ENCODE peak calls at places on chromosomes 3 and 15, in five cellular contexts. T is lower lobe of right lung; P is K562; O is BE2C; E is CD8-positive, alpha-beta T cell. Q is an unnamed sample. For H3K9me3, the result is how much of the 10 kb centered on the place peaks cover.

GRCh38 chr15:68515371-68516095 is 63.3 kb upstream of the CORO2B start:
- DNase-seq in T (no peak), O (no peak), P (no peak), E (no peak), Q (no peak)

GRCh38 chr15:92438471-92438870 is 44.8 kb downstream of the ST8SIA2 start:
- DNase-seq in O (peak), P (no peak), E (no peak), T (no peak), Q (no peak)

GRCh38 chr15:23629234-23629805 is 18.3 kb downstream of the MAGEL2 start:
- DNase-seq in P (peak), E (no peak), O (no peak), T (no peak), Q (peak)

GRCh38 chr15:94456246-94456645 is 224.9 kb downstream of the MCTP2 start:
- DNase-seq in E (no peak), T (no peak), O (no peak), P (no peak), Q (no peak)

GRCh38 chr3:190378240-190378891 is 9.6 kb upstream of the CLDN16 start:
- DNase-seq in T (no peak), E (no peak), O (no peak), P (no peak), Q (no peak)

GRCh38 chr3:184783309-184783708 is 28.7 kb upstream of the VPS8 start:
- DNase-seq in O (no peak), E (no peak), P (no peak), T (no peak), Q (no peak)

GRCh38 chr3:187773233-187773962 is 28.1 kb upstream of the BCL6 start:
- DNase-seq in P (no peak), E (no peak), O (no peak), T (no peak), Q (no peak)

GRCh38 chr3:29373016-29373690 is 92.3 kb downstream of the RBMS3 start:
- DNase-seq in E (no peak), P (no peak), T (no peak), O (no peak), Q (no peak)

GRCh38 chr3:156826896-156827882 is 1.0 kb downstream of the LEKR1 start:
- DNase-seq in P (no peak), O (no peak), T (no peak), E (no peak), Q (no peak)

GRCh38 chr3:120793601-120794000 is 51.1 kb downstream of the GTF2E1 start:
- DNase-seq in T (no peak), P (no peak), O (no peak), E (no peak), Q (no peak)

GRCh38 chr15:81419304-81419943 is 45.4 kb upstream of the TMC3 start:
- DNase-seq in E (no peak), P (no peak), T (no peak), O (no peak), Q (no peak)

GRCh38 chr3:126916546-126916945 is 66.4 kb upstream of the PLXNA1 start:
- DNase-seq in T (no peak), O (no peak), E (no peak), P (no peak), Q (no peak)

GRCh38 chr3:46987485-46988401 is 8.3 kb downstream of the NBEAL2 start:
- DNase-seq in P (peak), T (peak), E (peak), O (no peak), Q (peak)

GRCh38 chr3:64395490-64395889 is 170.2 kb upstream of the PRICKLE2 start:
- DNase-seq in E (no peak), P (no peak), O (no peak), T (no peak), Q (no peak)

GRCh38 chr3:142046320-142047020 is 102.9 kb downstream of the TFDP2 start:
- DNase-seq in E (no peak), P (peak), T (no peak), O (no peak), Q (no peak)

GRCh38 chr3:112619295-112619694 is 21.6 kb downstream of the CCDC80 start:
- DNase-seq in P (peak), E (no peak), T (no peak), O (no peak), Q (no peak)

GRCh38 chr15:99944131-99944530 is 210.9 kb upstream of the LYSMD4 start:
- DNase-seq in P (no peak), E (no peak), O (no peak), T (no peak), Q (no peak)

DNA sequence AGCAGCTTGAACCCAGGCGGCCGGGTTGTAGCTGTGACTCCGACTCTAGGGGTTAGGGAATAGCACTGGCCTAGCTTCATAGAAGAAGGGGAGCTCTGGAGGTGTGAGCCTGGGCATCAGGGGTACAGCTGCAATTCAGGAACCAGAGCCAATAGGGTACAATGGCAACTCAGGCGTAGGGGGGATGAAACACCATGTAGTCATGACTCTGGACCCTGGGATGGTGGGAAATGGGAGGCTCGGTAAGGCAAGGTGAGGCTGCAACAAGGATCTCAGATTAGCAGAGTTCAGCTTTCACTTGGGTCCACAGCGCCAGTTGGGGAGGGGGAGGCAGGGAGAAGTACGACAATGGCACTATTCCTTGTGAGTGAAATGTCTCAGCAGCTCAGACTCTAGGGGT is 210.2 kb upstream of the LYSMD4 start:
- DNase-seq in O (no peak), T (no peak), E (no peak), P (no peak), Q (no peak)
- H3K9me3 ChIP-seq in O (under half), T (under half), E (under half), P (under half), Q (under half)

GRCh38 chr3:43013256-43013655 is 34.1 kb downstream of the GASK1A start:
- DNase-seq in O (no peak), P (no peak), E (no peak), T (no peak), Q (no peak)
- H3K9me3 ChIP-seq in O (under half), P (under half), E (half or more), T (under half), Q (under half)

DNA sequence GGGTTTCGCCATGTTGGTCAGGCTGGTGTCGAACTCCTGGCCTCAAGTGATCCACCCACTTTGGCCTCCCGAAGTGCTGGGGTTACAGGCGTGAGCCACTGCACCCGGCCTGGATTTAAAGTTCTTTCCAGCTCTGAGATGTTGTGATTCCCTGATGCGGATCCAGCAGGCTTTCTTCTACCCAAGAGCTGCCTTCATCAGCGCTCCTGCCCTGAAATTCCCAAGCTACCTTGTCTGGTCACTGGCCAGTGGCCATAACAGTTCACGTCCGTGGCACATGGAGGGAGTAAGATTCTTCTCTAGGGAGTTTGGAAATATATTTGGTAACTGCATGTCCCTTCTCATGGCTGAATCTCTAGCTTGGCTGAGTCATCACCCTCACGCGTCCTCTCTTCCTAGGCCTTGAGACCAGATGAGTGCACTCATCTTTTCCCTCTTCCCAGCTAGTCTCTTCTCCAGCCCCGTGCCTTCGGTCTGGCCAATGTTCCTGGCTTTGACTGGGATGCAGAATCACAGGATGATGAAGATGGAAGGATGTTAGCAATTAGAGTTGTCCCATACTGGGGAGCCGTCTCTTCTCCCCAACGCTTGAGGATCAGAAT is 29.8 kb upstream of the APOD start:
- DNase-seq in O (no peak), P (no peak), E (no peak), T (no peak), Q (no peak)
- H3K9me3 ChIP-seq in O (under half), P (under half), E (under half), T (under half), Q (under half)

DNA sequence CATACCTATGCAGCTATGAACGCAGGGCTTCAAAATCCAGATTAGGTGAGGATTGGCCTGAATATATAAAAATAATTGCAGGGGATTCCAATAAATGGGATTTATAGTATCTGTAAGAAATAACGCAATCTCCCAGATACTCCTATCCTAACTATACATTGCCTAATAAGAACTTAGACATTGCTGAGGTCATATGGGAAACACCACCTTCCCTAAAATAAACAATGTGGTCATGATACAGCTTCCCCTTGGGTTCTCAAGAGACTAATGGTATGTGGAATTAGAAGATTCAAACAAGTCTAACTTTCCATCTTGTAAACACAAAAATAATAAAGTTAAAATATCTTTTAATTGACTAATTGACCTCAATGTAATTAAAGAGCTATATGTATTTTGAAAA is 28.2 kb downstream of the UBE3A start:
- DNase-seq in E (no peak), O (no peak), P (no peak), T (no peak), Q (no peak)
- H3K9me3 ChIP-seq in E (under half), O (under half), P (under half), T (under half), Q (under half)